ENCODE peak calls at places on chromosome 12, in eight cellular contexts. D is EL; C is stimulated activated CD4-positive, alpha-beta T cell treated with anti-CD3 and anti-CD28 coated beads, TNF-alpha, amount 100 ng/mL, for 24 hours; E is fibroblast of lung; Z is GM03348; B is activated gamma-delta T cell treated with Interleukin-2 at 50 U/mL for 16 hours; R is prostate gland; K is A549. X is an unnamed sample.

GRCh38 chr12:90953956-90954421 is 987 bp downstream of the CCER1 start:
- DNase-seq in D (no peak), C (peak), E (no peak), Z (no peak), B (no peak), R (no peak), K (peak), X (no peak)

GRCh38 chr12:10652192-10652591 is 21.7 kb downstream of the STYK1 start:
- DNase-seq in D (no peak), C (no peak), E (no peak), Z (no peak), B (no peak), R (no peak), K (no peak), X (no peak)

GRCh38 chr12:111850526-111850925 is 8.5 kb downstream of the MAPKAPK5 start:
- DNase-seq in D (no peak), C (no peak), E (no peak), Z (no peak), B (no peak), R (peak), K (no peak), X (no peak)

GRCh38 chr12:9364224-9365176 is 156.3 kb upstream of the PZP start:
- DNase-seq in D (peak), C (peak), E (peak), Z (peak), B (no peak), R (no peak), K (no peak), X (peak)

GRCh38 chr12:50314629-50315312 is 31.5 kb upstream of the LIMA1 start:
- DNase-seq in D (peak), C (no peak), E (peak), Z (peak), B (no peak), R (no peak), K (peak), X (peak)

GRCh38 chr12:103580026-103580425 is 7.0 kb upstream of the STAB2 start:
- DNase-seq in D (no peak), C (no peak), E (no peak), Z (no peak), B (no peak), R (no peak), K (no peak), X (no peak)

GRCh38 chr12:116916122-116916521 is 5.4 kb downstream of the FBXW8 start:
- DNase-seq in D (peak), C (no peak), E (peak), Z (peak), B (no peak), R (no peak), K (no peak), X (peak)

GRCh38 chr12:65368071-65368470 is 89.6 kb downstream of the MSRB3 start:
- DNase-seq in D (no peak), C (no peak), E (no peak), Z (no peak), B (no peak), R (no peak), K (no peak), X (no peak)

GRCh38 chr12:52141306-52141705 is 50.5 kb downstream of the KRT80 start:
- DNase-seq in D (no peak), C (no peak), E (no peak), Z (no peak), B (no peak), R (no peak), K (peak), X (no peak)

GRCh38 chr12:50283924-50284236 is 560 bp upstream of the LIMA1 start:
- DNase-seq in D (peak), C (no peak), E (peak), Z (peak), B (no peak), R (no peak), K (no peak), X (peak)

GRCh38 chr12:39236994-39237393 is 205.9 kb downstream of the KIF21A start:
- DNase-seq in D (no peak), C (no peak), E (peak), Z (peak), B (no peak), R (no peak), K (peak), X (no peak)

X was measured in LoVo.